ENCODE peak calls at places on chromosomes 1 and 21, in seven cellular contexts. O is nucleus accumbens; N is prostate gland; U is HCT116; M is CD8-positive, alpha-beta T cell; V is EL; C is left ventricle myocardium superior. X is an unnamed sample.

GRCh38 chr1:199404191-199404590 is 623.3 kb upstream of the NR5A2 start:
- DNase-seq in C (no peak), N (no peak), V (peak), U (no peak), O (no peak), M (no peak), X (no peak)

GRCh38 chr1:67019600-67020136 is 34.3 kb downstream of the SLC35D1 start:
- DNase-seq in V (peak), M (no peak), O (no peak), N (no peak), C (no peak), U (no peak), X (no peak)

GRCh38 chr1:88982055-88982454 is 10.4 kb downstream of the KYAT3 start:
- DNase-seq in O (no peak), V (peak), C (no peak), N (no peak), M (no peak), U (no peak), X (no peak)

GRCh38 chr1:31831397-31832378 is 15.9 kb upstream of the SPOCD1 start:
- DNase-seq in O (no peak), C (no peak), U (no peak), V (peak), N (no peak), M (no peak), X (no peak)

GRCh38 chr1:237814319-237814924 is 76.3 kb downstream of the ZP4 start:
- DNase-seq in V (peak), M (no peak), O (no peak), N (no peak), C (no peak), U (no peak), X (no peak)

GRCh38 chr1:19163261-19163660 is 46.8 kb downstream of the UBR4 start:
- DNase-seq in C (no peak), M (no peak), N (peak), V (peak), U (no peak), O (no peak), X (no peak)

GRCh38 chr21:15514073-15514946 is 215.5 kb upstream of the USP25 start:
- DNase-seq in M (peak), V (no peak), N (no peak), U (no peak), C (no peak), O (no peak), X (no peak)

GRCh38 chr1:193349046-193349535 is 162.7 kb upstream of the B3GALT2 start:
- DNase-seq in V (no peak), O (no peak), U (no peak), M (no peak), N (no peak), C (no peak), X (no peak)

GRCh38 chr1:109918077-109918606 is 7.5 kb downstream of the CSF1 start:
- DNase-seq in N (no peak), V (no peak), M (no peak), C (no peak), U (no peak), O (no peak), X (no peak)

GRCh38 chr1:3030663-3031381 is 9.6 kb downstream of the ACTRT2 start:
- DNase-seq in N (no peak), O (peak), C (no peak), V (no peak), M (no peak), U (no peak), X (no peak)

GRCh38 chr1:30740952-30741894 is 16.4 kb downstream of the LAPTM5 start:
- DNase-seq in V (no peak), M (no peak), N (no peak), C (no peak), U (no peak), O (no peak), X (peak)

GRCh38 chr21:41634858-41635257 is 126.9 kb upstream of the TMPRSS2 start:
- DNase-seq in N (no peak), O (no peak), M (no peak), U (no peak), V (peak), C (no peak), X (peak)

GRCh38 chr1:212566522-212567479 is 41.8 kb upstream of the ATF3 start:
- DNase-seq in U (peak), N (peak), C (peak), O (peak), M (peak), V (peak), X (peak)

GRCh38 chr1:31521761-31522555 is 54.4 kb upstream of the TINAGL1 start:
- DNase-seq in V (no peak), O (no peak), C (no peak), M (no peak), N (no peak), U (no peak), X (no peak)

GRCh38 chr1:30618335-30618747 is 105.0 kb downstream of the MATN1 start:
- DNase-seq in U (peak), O (no peak), M (no peak), C (no peak), N (no peak), V (no peak), X (peak)

GRCh38 chr1:201896951-201897391 is 8.3 kb downstream of the SHISA4 start:
- DNase-seq in M (no peak), C (peak), V (peak), O (no peak), N (no peak), U (no peak), X (peak)

GRCh38 chr1:33519240-33519884 is 46.9 kb downstream of the ZSCAN20 start:
- DNase-seq in V (no peak), N (no peak), O (no peak), C (no peak), U (no peak), M (no peak), X (no peak)

GRCh38 chr1:223411309-223411708 is 18.1 kb downstream of the CCDC185 start:
- DNase-seq in C (no peak), V (peak), M (no peak), O (no peak), N (no peak), U (no peak), X (no peak)

GRCh38 chr21:45306832-45307571 is 19.3 kb upstream of the POFUT2 start:
- DNase-seq in C (peak), N (no peak), M (no peak), V (peak), U (no peak), O (peak), X (peak)

GRCh38 chr1:18009061-18009728 is 98.4 kb upstream of the IGSF21 start:
- DNase-seq in C (no peak), O (no peak), M (no peak), V (no peak), N (no peak), U (no peak), X (no peak)

GRCh38 chr1:205056188-205056611 is 13.2 kb downstream of the CNTN2 start:
- DNase-seq in M (no peak), V (no peak), C (no peak), U (no peak), O (no peak), N (no peak), X (no peak)

GRCh38 chr1:48246727-48247126 is 24.2 kb downstream of the SLC5A9 start:
- DNase-seq in C (peak), O (peak), U (no peak), M (no peak), N (peak), V (no peak), X (peak)

GRCh38 chr1:117077267-117077666 is 17.1 kb downstream of the TTF2 start:
- DNase-seq in V (peak), U (peak), N (no peak), C (no peak), M (peak), O (no peak), X (no peak)

GRCh38 chr1:91864017-91864700 is 21.8 kb downstream of the TGFBR3 start:
- DNase-seq in M (no peak), C (no peak), U (no peak), N (peak), V (peak), O (no peak), X (no peak)

GRCh38 chr1:197917813-197918646 is 858 bp downstream of the LHX9 start:
- DNase-seq in M (no peak), C (no peak), O (no peak), U (no peak), V (peak), N (no peak), X (no peak)

GRCh38 chr1:214233856-214234634 is 46.9 kb upstream of the SMYD2 start:
- DNase-seq in U (no peak), M (no peak), C (no peak), N (no peak), V (no peak), O (no peak), X (no peak)

GRCh38 chr1:84436907-84437667 is 38.8 kb downstream of the DNASE2B start:
- DNase-seq in V (no peak), N (no peak), M (no peak), C (no peak), O (no peak), U (no peak), X (no peak)

GRCh38 chr1:205933672-205934618 is 9.3 kb downstream of the SLC26A9 start:
- DNase-seq in O (peak), C (no peak), M (no peak), U (no peak), N (peak), V (peak), X (peak)

GRCh38 chr1:47459263-47459788 is 21.5 kb downstream of the FOXD2 start:
- DNase-seq in C (no peak), M (no peak), U (no peak), N (no peak), V (no peak), O (no peak), X (no peak)

GRCh38 chr1:66350001-66350547 is 183.9 kb upstream of the SGIP1 start:
- DNase-seq in V (peak), M (peak), N (peak), O (no peak), U (peak), C (peak), X (no peak)

GRCh38 chr1:32647308-32648134 is 2.8 kb downstream of the ZBTB8OS start:
- DNase-seq in U (no peak), C (no peak), M (no peak), O (no peak), N (no peak), V (no peak), X (no peak)

GRCh38 chr1:183218039-183218618 is 32.1 kb downstream of the LAMC2 start:
- DNase-seq in V (no peak), O (no peak), M (no peak), U (no peak), C (peak), N (no peak), X (no peak)

GRCh38 chr1:238485906-238486219 is 595.1 kb upstream of the ZP4 start:
- DNase-seq in C (no peak), V (no peak), M (no peak), N (peak), O (no peak), U (no peak), X (peak)

GRCh38 chr1:119987112-119987511 is 82.3 kb downstream of the NOTCH2 start:
- DNase-seq in O (no peak), V (peak), U (no peak), N (no peak), M (no peak), C (no peak), X (no peak)

GRCh38 chr1:212797681-212798080 is 6.0 kb downstream of the TATDN3 start:
- DNase-seq in M (no peak), U (no peak), N (no peak), V (peak), C (no peak), O (no peak), X (no peak)

GRCh38 chr1:173405758-173406344 is 71.3 kb upstream of the PRDX6 start:
- DNase-seq in U (no peak), O (no peak), N (no peak), M (no peak), V (peak), C (no peak), X (peak)

GRCh38 chr1:235923466-235924008 is 56.8 kb upstream of the LYST start:
- DNase-seq in N (no peak), U (no peak), C (no peak), O (no peak), M (peak), V (no peak), X (peak)

GRCh38 chr1:3786468-3787346 is 9.6 kb downstream of the LRRC47 start:
- DNase-seq in N (no peak), U (no peak), C (no peak), O (no peak), V (no peak), M (no peak), X (no peak)

GRCh38 chr1:184789899-184790298 is 35.2 kb upstream of the EDEM3 start:
- DNase-seq in V (no peak), M (no peak), U (no peak), O (no peak), C (no peak), N (no peak), X (no peak)

X was measured in Calu3.